ENCODE peak calls at places on chromosomes 1 and 21, in ten cellular contexts. D is tibial artery; A is ovary; C is PC-3; E is CD4-positive, CD25-positive, alpha-beta regulatory T cell; K is A549; Y is fibroblast of lung; P is left ventricle myocardium inferior; M is AG04450; F is MM.1S. N is an unnamed sample.

GRCh38 chr1:117570988-117571409 is 34.8 kb upstream of the TENT5C start:
- DNase-seq in E (no peak), P (no peak), M (no peak), F (peak), K (no peak), D (no peak), C (peak), Y (no peak), A (no peak), N (peak)

GRCh38 chr1:169371400-169371799 is 3.4 kb downstream of the BLZF1 start:
- DNase-seq in A (no peak), D (no peak), E (no peak), M (no peak), K (no peak), F (no peak), C (no peak), P (no peak), Y (no peak), N (no peak)

GRCh38 chr1:7491089-7491817 is 279.8 kb upstream of the VAMP3 start:
- DNase-seq in F (no peak), P (no peak), C (peak), M (no peak), K (no peak), A (no peak), E (no peak), D (no peak), Y (peak), N (no peak)

GRCh38 chr21:36887983-36888382 is 78.5 kb downstream of the HLCS start:
- DNase-seq in K (no peak), C (no peak), F (no peak), A (no peak), P (no peak), D (no peak), Y (peak), E (no peak), M (no peak), N (no peak)

GRCh38 chr1:211331011-211331709 is 4.5 kb downstream of the TRAF5 start:
- DNase-seq in M (no peak), E (no peak), K (no peak), A (no peak), P (no peak), F (no peak), C (peak), D (no peak), Y (peak), N (peak)

GRCh38 chr1:35795295-35795694 is 12.5 kb upstream of the AGO4 start:
- DNase-seq in D (no peak), F (no peak), A (no peak), C (no peak), Y (no peak), E (no peak), P (no peak), M (no peak), K (no peak), N (no peak)

GRCh38 chr1:221284028-221284427 is 404.8 kb downstream of the HLX start:
- DNase-seq in D (no peak), C (peak), Y (peak), E (no peak), A (no peak), K (no peak), P (no peak), F (peak), M (peak), N (no peak)

GRCh38 chr1:8396912-8397406 is 79.0 kb downstream of the SLC45A1 start:
- DNase-seq in M (peak), E (no peak), P (no peak), Y (peak), F (peak), C (peak), D (peak), A (no peak), K (peak), N (peak)

GRCh38 chr1:217135987-217136894 is 413.0 kb upstream of the ESRRG start:
- DNase-seq in K (no peak), C (no peak), E (no peak), P (no peak), A (no peak), D (no peak), Y (no peak), M (no peak), F (no peak), N (no peak)

GRCh38 chr1:116483481-116484309 is 87.1 kb downstream of the CD58 start:
- DNase-seq in C (no peak), E (no peak), Y (no peak), K (no peak), A (peak), D (no peak), F (no peak), P (peak), M (no peak), N (no peak)

GRCh38 chr1:47030170-47030805 is 6.8 kb downstream of the CYP4X1 start:
- DNase-seq in F (no peak), C (peak), Y (no peak), P (no peak), K (no peak), M (no peak), E (no peak), A (no peak), D (no peak), N (no peak)

GRCh38 chr1:5733596-5733995 is 258.6 kb downstream of the NPHP4 start:
- DNase-seq in K (no peak), F (no peak), M (no peak), C (no peak), Y (no peak), P (no peak), A (no peak), D (no peak), E (no peak), N (no peak)

GRCh38 chr1:186236921-186237320 is 138.1 kb downstream of the TPR start:
- DNase-seq in A (no peak), D (no peak), C (peak), Y (peak), M (peak), E (no peak), P (no peak), K (peak), F (no peak), N (peak)

GRCh38 chr1:241998412-241998921 is 431 bp downstream of the MAP1LC3C start:
- DNase-seq in F (no peak), D (peak), P (peak), Y (peak), C (peak), E (peak), K (peak), A (peak), M (peak), N (peak)

DNA sequence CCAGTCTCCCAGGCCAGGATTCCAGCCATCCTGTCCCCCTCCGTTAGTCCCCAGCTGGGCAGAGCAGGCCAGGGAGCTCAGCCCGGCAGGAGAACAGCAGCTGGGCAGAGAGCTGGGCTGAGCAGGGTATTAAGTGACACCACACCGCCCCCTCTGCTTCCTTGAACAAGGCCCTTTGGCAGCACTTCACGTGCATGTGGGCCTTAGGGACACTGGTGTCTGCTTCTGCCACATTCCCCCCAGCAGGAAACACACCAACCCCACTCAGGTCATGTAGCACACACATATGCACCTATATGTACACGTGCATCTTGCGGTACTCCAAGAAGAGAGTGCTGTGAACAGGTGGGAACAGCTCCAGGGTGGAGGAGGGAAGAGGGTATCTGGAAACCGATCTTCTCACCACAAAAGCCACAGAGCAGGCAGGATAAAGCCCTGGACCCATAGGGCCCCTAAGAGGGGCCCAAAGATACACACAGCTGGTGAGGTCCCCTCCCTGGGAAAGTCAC is 4.6 kb downstream of the EPHA2 start:
- DNase-seq in F (no peak), M (no peak), Y (peak), A (no peak), C (no peak), D (no peak), P (no peak), E (no peak), K (no peak), N (no peak)
- H3K27ac ChIP-seq in F (no peak), M (peak), Y (peak), A (no peak), C (peak), D (peak), P (peak), E (no peak), K (peak), N (peak)

DNA sequence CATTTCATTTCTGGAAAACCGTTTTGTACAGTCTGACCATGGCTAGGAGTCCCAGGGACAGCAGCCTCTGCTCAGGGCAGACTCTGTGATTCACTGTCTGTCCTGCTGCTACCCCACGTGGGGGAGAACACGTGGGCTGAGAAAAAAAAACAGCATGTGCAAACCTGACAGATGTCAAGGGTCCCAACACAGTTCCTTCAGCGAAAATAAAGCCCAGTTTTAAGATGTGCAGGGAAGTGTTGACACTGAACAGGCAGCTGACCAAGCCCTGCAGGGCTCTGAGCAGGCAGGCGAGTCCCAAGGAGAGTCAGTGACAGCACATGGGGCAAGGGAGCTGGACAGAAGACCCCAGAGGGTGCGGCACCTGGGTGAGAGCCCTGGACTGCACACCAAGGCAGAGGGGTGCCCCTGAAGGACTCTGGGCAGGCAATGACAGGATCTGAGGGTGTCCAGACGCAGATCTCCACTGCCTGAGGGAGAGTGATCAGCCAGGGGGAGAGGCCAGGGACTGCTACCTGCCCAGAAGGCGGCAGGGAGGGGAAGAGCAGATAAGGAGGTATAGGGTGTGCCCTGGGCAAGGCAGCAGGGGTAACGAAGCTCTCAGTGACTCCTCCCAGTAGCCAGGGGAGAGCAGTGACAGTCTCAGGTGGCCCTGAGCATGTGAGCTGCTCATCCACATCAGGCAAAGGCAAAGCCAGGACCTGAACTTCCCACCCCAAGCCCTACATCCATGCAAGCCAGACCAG is 5.1 kb upstream of the SPATC1L start:
- DNase-seq in D (no peak), P (no peak), E (no peak), M (no peak), C (no peak), Y (peak), K (no peak), A (peak), F (no peak), N (no peak)
- H3K27ac ChIP-seq in D (peak), P (peak), E (no peak), M (no peak), C (peak), Y (no peak), K (no peak), A (no peak), F (no peak), N (peak)

GRCh38 chr21:29338256-29338655 is 39.5 kb downstream of the BACH1 start:
- DNase-seq in K (no peak), P (no peak), D (no peak), Y (no peak), A (no peak), E (no peak), M (no peak), C (no peak), F (no peak), N (no peak)
- H3K27ac ChIP-seq in K (no peak), P (no peak), D (no peak), Y (no peak), A (no peak), E (no peak), M (no peak), C (no peak), F (no peak), N (no peak)

DNA sequence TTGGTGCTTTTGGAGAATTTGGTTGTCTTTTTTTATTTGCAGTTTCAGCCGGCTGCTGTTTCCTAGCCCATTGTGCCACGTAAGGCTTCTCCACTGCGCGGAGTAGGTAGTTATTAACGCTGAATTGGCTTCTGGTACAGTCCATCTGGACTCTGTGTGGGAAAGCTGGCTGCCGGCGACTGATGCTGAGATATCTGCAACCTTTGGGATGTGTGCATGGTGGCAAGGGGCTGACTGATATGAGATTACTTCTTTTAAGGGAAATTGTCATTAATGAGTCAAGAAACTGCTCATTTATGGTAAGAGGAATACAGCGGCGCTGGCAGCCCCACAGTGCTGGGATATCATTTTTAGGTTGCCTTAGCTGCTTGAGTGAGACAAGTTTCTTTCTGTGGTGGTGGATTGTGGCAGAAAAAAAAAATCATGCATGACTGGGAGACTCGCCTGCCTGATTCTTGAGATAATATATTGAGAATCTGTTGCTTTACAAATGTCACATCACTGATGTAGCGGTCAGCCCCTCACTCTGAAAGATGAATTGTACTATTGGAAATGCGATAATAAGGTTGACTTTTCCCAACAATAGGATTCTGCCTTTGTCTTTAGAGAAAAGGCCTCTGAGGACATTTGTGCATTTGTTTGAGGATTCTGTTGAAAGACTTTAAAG is 2.5 kb upstream of the ELAVL4 start:
- DNase-seq in D (no peak), P (no peak), F (no peak), M (no peak), K (no peak), Y (no peak), C (no peak), E (no peak), A (no peak), N (no peak)
- H3K27ac ChIP-seq in D (no peak), P (no peak), F (no peak), M (no peak), K (no peak), Y (no peak), C (no peak), E (no peak), A (no peak), N (no peak)

GRCh38 chr1:94872771-94873495 is 52.8 kb downstream of the SLC44A3 start:
- DNase-seq in E (no peak), K (no peak), Y (peak), C (no peak), F (no peak), P (no peak), D (no peak), M (no peak), A (no peak), N (no peak)
- H3K27ac ChIP-seq in E (no peak), K (no peak), Y (no peak), C (no peak), F (no peak), P (peak), D (no peak), M (no peak), A (no peak), N (peak)

DNA sequence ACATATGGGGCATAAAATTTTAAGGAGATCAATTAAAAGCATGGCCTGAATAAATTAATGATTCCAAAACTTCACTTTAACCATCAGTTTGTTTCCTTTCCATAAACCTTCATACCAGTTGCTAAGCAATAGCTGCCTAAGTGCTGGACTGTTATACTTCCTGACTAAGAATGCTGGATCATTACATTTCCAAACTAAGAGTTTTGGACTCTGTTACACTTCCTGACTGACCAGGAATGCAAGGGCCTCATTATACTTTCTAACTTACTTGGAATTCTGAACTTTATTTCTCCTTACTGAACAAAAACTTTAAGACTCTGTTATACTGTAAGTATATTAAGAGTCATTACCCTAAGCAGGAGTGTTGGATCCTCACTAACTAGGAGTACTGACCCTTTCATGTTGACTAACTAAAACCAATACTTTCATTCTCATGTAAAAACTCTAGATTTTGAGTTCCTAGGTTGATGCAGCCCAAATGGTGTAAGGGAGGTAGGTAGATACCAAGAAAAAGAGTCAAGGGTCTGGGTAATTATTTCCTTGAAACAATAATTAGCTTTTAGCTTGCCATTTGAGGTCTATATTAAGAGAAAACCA is 118.2 kb downstream of the FAF1 start:
- DNase-seq in Y (peak), E (no peak), M (peak), F (no peak), C (no peak), D (no peak), A (no peak), K (no peak), P (no peak), N (no peak)
- H3K27ac ChIP-seq in Y (no peak), E (no peak), M (no peak), F (no peak), C (no peak), D (no peak), A (no peak), K (no peak), P (no peak), N (no peak)

DNA sequence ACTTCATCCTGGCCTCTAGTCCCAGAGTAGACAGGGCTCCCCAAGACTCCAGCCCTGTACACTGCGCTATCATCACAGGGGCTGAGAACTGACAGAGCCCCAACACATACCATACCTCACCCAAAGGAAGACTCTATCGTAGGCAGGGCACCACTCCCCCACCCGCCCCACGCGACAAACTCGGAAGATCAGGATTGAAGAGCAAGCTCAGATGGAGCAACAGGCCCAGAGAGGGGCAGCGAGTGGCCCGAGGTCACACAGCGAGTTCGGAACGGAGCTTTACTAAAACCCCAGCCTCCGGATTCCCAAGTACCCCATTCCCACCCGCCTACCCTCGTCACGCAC is 15.7 kb downstream of the INPP5B start:
- DNase-seq in C (no peak), Y (no peak), P (no peak), K (no peak), A (no peak), F (no peak), E (no peak), D (no peak), M (no peak), N (no peak)
- H3K27ac ChIP-seq in C (no peak), Y (peak), P (peak), K (peak), A (no peak), F (no peak), E (peak), D (peak), M (no peak), N (peak)

GRCh38 chr1:72846476-72846875 is 564.1 kb upstream of the NEGR1 start:
- DNase-seq in Y (no peak), D (no peak), M (no peak), P (no peak), K (no peak), C (no peak), F (no peak), E (no peak), A (no peak), N (no peak)
- H3K27ac ChIP-seq in Y (no peak), D (no peak), M (no peak), P (no peak), K (no peak), C (no peak), F (no peak), E (no peak), A (no peak), N (no peak)

GRCh38 chr1:66317156-66317543 is 216.8 kb upstream of the SGIP1 start:
- DNase-seq in Y (no peak), E (no peak), K (no peak), D (no peak), M (no peak), P (no peak), C (no peak), A (no peak), F (no peak), N (no peak)
- H3K27ac ChIP-seq in Y (no peak), E (no peak), K (peak), D (peak), M (no peak), P (peak), C (no peak), A (peak), F (no peak), N (no peak)

N was measured in epithelial cell of prostate.